ENCODE peak calls at places on chromosome 4, in ten cellular contexts. One of them, this sample, is unnamed.

GRCh38 chr4:159142254-159142653 is 39.4 kb downstream of the RAPGEF2 start:
- DNase-seq in astrocyte: peak
- DNase-seq in tibial artery: no peak
- DNase-seq in substantia nigra: no peak
- DNase-seq in lung: no peak
- DNase-seq in fibroblast of lung: peak
- DNase-seq in cardiac muscle cell: no peak
- DNase-seq in GM23338: no peak
- DNase-seq in PC-9: no peak
- DNase-seq in esophagus squamous epithelium: no peak
- DNase-seq in this sample: no peak

GRCh38 chr4:47705326-47705981 is 132.4 kb downstream of the CORIN start:
- DNase-seq in PC-9: no peak
- DNase-seq in substantia nigra: no peak
- DNase-seq in esophagus squamous epithelium: no peak
- DNase-seq in tibial artery: no peak
- DNase-seq in fibroblast of lung: peak
- DNase-seq in astrocyte: no peak
- DNase-seq in cardiac muscle cell: peak
- DNase-seq in GM23338: peak
- DNase-seq in lung: no peak
- DNase-seq in this sample: no peak

GRCh38 chr4:177687117-177687516 is 244.9 kb upstream of the AGA start:
- DNase-seq in astrocyte: no peak
- DNase-seq in esophagus squamous epithelium: no peak
- DNase-seq in PC-9: no peak
- DNase-seq in substantia nigra: no peak
- DNase-seq in tibial artery: no peak
- DNase-seq in cardiac muscle cell: no peak
- DNase-seq in fibroblast of lung: no peak
- DNase-seq in lung: no peak
- DNase-seq in GM23338: no peak
- DNase-seq in this sample: no peak

GRCh38 chr4:84681488-84682274 is 98.8 kb downstream of the CDS1 start:
- DNase-seq in cardiac muscle cell: peak
- DNase-seq in tibial artery: no peak
- DNase-seq in esophagus squamous epithelium: no peak
- DNase-seq in substantia nigra: peak
- DNase-seq in lung: no peak
- DNase-seq in GM23338: no peak
- DNase-seq in PC-9: peak
- DNase-seq in astrocyte: peak
- DNase-seq in fibroblast of lung: peak
- DNase-seq in this sample: no peak

GRCh38 chr4:54716478-54717065 is 58.8 kb downstream of the KIT start:
- DNase-seq in cardiac muscle cell: no peak
- DNase-seq in fibroblast of lung: no peak
- DNase-seq in tibial artery: no peak
- DNase-seq in astrocyte: no peak
- DNase-seq in esophagus squamous epithelium: no peak
- DNase-seq in PC-9: no peak
- DNase-seq in GM23338: no peak
- DNase-seq in lung: no peak
- DNase-seq in substantia nigra: no peak
- DNase-seq in this sample: no peak

GRCh38 chr4:188780028-188780427 is 640.8 kb downstream of the TRIML1 start:
- DNase-seq in substantia nigra: no peak
- DNase-seq in astrocyte: no peak
- DNase-seq in esophagus squamous epithelium: no peak
- DNase-seq in cardiac muscle cell: no peak
- DNase-seq in tibial artery: no peak
- DNase-seq in PC-9: no peak
- DNase-seq in fibroblast of lung: no peak
- DNase-seq in GM23338: no peak
- DNase-seq in lung: no peak
- DNase-seq in this sample: no peak

GRCh38 chr4:153151535-153152452 is 52.4 kb upstream of the TRIM2 start:
- DNase-seq in cardiac muscle cell: peak
- DNase-seq in GM23338: peak
- DNase-seq in esophagus squamous epithelium: no peak
- DNase-seq in lung: peak
- DNase-seq in PC-9: peak
- DNase-seq in tibial artery: no peak
- DNase-seq in substantia nigra: no peak
- DNase-seq in fibroblast of lung: peak
- DNase-seq in astrocyte: peak
- DNase-seq in this sample: no peak

GRCh38 chr4:109294006-109294405 is 8.5 kb downstream of the COL25A1 start:
- DNase-seq in fibroblast of lung: no peak
- DNase-seq in substantia nigra: no peak
- DNase-seq in lung: no peak
- DNase-seq in esophagus squamous epithelium: no peak
- DNase-seq in tibial artery: no peak
- DNase-seq in cardiac muscle cell: peak
- DNase-seq in PC-9: no peak
- DNase-seq in astrocyte: no peak
- DNase-seq in GM23338: peak
- DNase-seq in this sample: no peak

GRCh38 chr4:56739104-56739777 is 58.1 kb upstream of the HOPX start:
- DNase-seq in esophagus squamous epithelium: no peak
- DNase-seq in PC-9: no peak
- DNase-seq in lung: no peak
- DNase-seq in cardiac muscle cell: no peak
- DNase-seq in substantia nigra: no peak
- DNase-seq in GM23338: no peak
- DNase-seq in tibial artery: no peak
- DNase-seq in fibroblast of lung: peak
- DNase-seq in astrocyte: no peak
- DNase-seq in this sample: no peak

GRCh38 chr4:56743550-56743949 is 62.5 kb upstream of the HOPX start:
- DNase-seq in tibial artery: no peak
- DNase-seq in fibroblast of lung: no peak
- DNase-seq in PC-9: peak
- DNase-seq in esophagus squamous epithelium: no peak
- DNase-seq in lung: no peak
- DNase-seq in cardiac muscle cell: no peak
- DNase-seq in GM23338: no peak
- DNase-seq in substantia nigra: no peak
- DNase-seq in astrocyte: no peak
- DNase-seq in this sample: no peak

GRCh38 chr4:56742080-56742871 is 61.2 kb upstream of the HOPX start:
- DNase-seq in astrocyte: peak
- DNase-seq in tibial artery: no peak
- DNase-seq in PC-9: peak
- DNase-seq in cardiac muscle cell: no peak
- DNase-seq in esophagus squamous epithelium: no peak
- DNase-seq in fibroblast of lung: no peak
- DNase-seq in GM23338: no peak
- DNase-seq in substantia nigra: no peak
- DNase-seq in lung: no peak
- DNase-seq in this sample: no peak

GRCh38 chr4:56744030-56744429 is 62.9 kb upstream of the HOPX start:
- DNase-seq in fibroblast of lung: no peak
- DNase-seq in esophagus squamous epithelium: no peak
- DNase-seq in tibial artery: no peak
- DNase-seq in substantia nigra: no peak
- DNase-seq in lung: no peak
- DNase-seq in GM23338: no peak
- DNase-seq in cardiac muscle cell: no peak
- DNase-seq in PC-9: peak
- DNase-seq in astrocyte: no peak
- DNase-seq in this sample: no peak

GRCh38 chr4:56741595-56741994 is 60.5 kb upstream of the HOPX start:
- DNase-seq in esophagus squamous epithelium: no peak
- DNase-seq in tibial artery: no peak
- DNase-seq in fibroblast of lung: no peak
- DNase-seq in lung: no peak
- DNase-seq in substantia nigra: no peak
- DNase-seq in PC-9: no peak
- DNase-seq in cardiac muscle cell: no peak
- DNase-seq in astrocyte: no peak
- DNase-seq in GM23338: no peak
- DNase-seq in this sample: no peak
- H3K27ac ChIP-seq in esophagus squamous epithelium: peak
- H3K27ac ChIP-seq in tibial artery: no peak
- H3K27ac ChIP-seq in fibroblast of lung: no peak
- H3K27ac ChIP-seq in lung: no peak
- H3K27ac ChIP-seq in substantia nigra: no peak
- H3K27ac ChIP-seq in PC-9: no peak
- H3K27ac ChIP-seq in cardiac muscle cell: no peak
- H3K27ac ChIP-seq in astrocyte: no peak
- H3K27ac ChIP-seq in GM23338: no peak
- H3K27ac ChIP-seq in this sample: no peak

DNA sequence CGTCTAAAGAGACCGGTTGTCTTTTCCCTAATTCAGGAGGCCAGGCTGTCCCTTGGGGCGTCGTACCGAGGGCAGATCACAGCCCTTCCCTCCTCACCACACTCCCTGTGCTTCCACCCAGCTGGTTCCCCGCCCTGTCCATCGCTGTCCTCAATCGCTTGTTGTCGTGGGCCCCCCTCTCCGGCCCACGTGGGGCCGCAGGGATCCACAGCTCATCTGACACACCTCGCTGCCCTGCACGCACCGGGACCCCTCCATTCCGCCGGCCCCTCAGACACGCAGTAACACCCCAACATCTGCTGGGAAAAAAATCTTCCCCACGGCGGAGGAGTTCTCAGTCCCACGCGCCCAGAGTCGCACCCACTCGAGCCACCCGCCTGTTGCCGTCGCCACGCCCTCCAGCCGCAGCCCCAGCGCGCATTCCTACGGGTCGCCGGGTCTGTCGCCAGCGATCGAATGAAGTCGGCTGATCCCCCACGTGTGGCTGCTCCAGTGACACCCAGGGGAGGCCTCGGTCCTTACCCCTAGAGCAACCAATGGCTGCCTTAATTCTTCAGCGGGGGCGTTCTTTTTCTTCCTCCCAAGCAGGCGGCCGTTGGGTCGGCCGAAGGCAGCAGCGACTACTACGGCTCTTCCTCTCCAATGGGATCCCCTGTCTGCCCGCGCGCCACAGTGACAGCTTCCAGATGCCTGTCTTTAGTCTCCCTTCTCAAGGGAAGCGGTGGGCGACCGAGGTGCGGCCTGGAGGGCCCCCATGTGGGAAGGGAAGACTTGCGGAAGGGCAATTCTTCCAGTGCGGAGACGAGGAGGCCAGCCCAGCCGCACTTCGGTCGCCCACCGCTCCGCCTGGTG is 885 bp upstream of the SEPTIN11 start:
- DNase-seq in lung: peak
- DNase-seq in fibroblast of lung: peak
- DNase-seq in cardiac muscle cell: peak
- DNase-seq in astrocyte: peak
- DNase-seq in GM23338: peak
- DNase-seq in esophagus squamous epithelium: no peak
- DNase-seq in tibial artery: peak
- DNase-seq in PC-9: peak
- DNase-seq in substantia nigra: peak
- DNase-seq in this sample: peak
- H3K27ac ChIP-seq in lung: peak
- H3K27ac ChIP-seq in fibroblast of lung: peak
- H3K27ac ChIP-seq in cardiac muscle cell: peak
- H3K27ac ChIP-seq in astrocyte: peak
- H3K27ac ChIP-seq in GM23338: no peak
- H3K27ac ChIP-seq in esophagus squamous epithelium: peak
- H3K27ac ChIP-seq in tibial artery: peak
- H3K27ac ChIP-seq in PC-9: peak
- H3K27ac ChIP-seq in substantia nigra: peak
- H3K27ac ChIP-seq in this sample: peak

DNA sequence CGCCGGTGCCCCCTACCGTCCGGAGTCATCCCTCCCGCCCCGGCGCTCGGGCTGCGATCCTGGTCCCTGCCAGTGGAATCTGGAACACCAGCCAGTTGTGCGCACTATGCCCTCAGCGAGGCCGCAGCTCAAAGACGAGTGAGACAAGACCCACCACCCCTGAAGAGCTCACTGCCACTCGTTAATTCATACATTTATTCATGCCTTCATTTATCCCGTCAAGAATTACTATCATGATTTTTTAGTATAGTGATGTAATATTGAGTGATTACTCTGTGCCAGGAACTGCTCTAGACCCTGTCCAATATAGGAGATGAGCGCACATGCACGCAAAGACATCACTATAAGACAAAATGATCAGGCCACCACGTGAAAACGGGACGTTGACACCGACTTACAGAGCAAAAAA is 252 bp upstream of the PPA2 start:
- DNase-seq in esophagus squamous epithelium: no peak
- DNase-seq in tibial artery: peak
- DNase-seq in GM23338: peak
- DNase-seq in lung: no peak
- DNase-seq in substantia nigra: no peak
- DNase-seq in astrocyte: no peak
- DNase-seq in PC-9: no peak
- DNase-seq in fibroblast of lung: peak
- DNase-seq in cardiac muscle cell: no peak
- DNase-seq in this sample: no peak
- H3K27ac ChIP-seq in esophagus squamous epithelium: peak
- H3K27ac ChIP-seq in tibial artery: peak
- H3K27ac ChIP-seq in GM23338: no peak
- H3K27ac ChIP-seq in lung: peak
- H3K27ac ChIP-seq in substantia nigra: peak
- H3K27ac ChIP-seq in astrocyte: no peak
- H3K27ac ChIP-seq in PC-9: peak
- H3K27ac ChIP-seq in fibroblast of lung: peak
- H3K27ac ChIP-seq in cardiac muscle cell: no peak
- H3K27ac ChIP-seq in this sample: peak

GRCh38 chr4:3316146-3316545 is 23.3 kb downstream of the RGS12 start:
- DNase-seq in tibial artery: no peak
- DNase-seq in GM23338: no peak
- DNase-seq in cardiac muscle cell: no peak
- DNase-seq in astrocyte: no peak
- DNase-seq in substantia nigra: no peak
- DNase-seq in fibroblast of lung: no peak
- DNase-seq in esophagus squamous epithelium: no peak
- DNase-seq in lung: no peak
- DNase-seq in PC-9: no peak
- DNase-seq in this sample: no peak

GRCh38 chr4:3317011-3317655 is 24.3 kb downstream of the RGS12 start:
- DNase-seq in tibial artery: no peak
- DNase-seq in substantia nigra: no peak
- DNase-seq in astrocyte: no peak
- DNase-seq in PC-9: no peak
- DNase-seq in esophagus squamous epithelium: no peak
- DNase-seq in fibroblast of lung: no peak
- DNase-seq in lung: no peak
- DNase-seq in cardiac muscle cell: no peak
- DNase-seq in GM23338: no peak
- DNase-seq in this sample: no peak

GRCh38 chr4:3320361-3321023 is 27.7 kb downstream of the RGS12 start:
- DNase-seq in esophagus squamous epithelium: no peak
- DNase-seq in fibroblast of lung: no peak
- DNase-seq in cardiac muscle cell: no peak
- DNase-seq in astrocyte: no peak
- DNase-seq in lung: no peak
- DNase-seq in PC-9: no peak
- DNase-seq in substantia nigra: no peak
- DNase-seq in GM23338: no peak
- DNase-seq in tibial artery: no peak
- DNase-seq in this sample: no peak

GRCh38 chr4:3317656-3318211 is 24.9 kb downstream of the RGS12 start:
- DNase-seq in GM23338: no peak
- DNase-seq in lung: no peak
- DNase-seq in cardiac muscle cell: no peak
- DNase-seq in esophagus squamous epithelium: no peak
- DNase-seq in PC-9: no peak
- DNase-seq in astrocyte: no peak
- DNase-seq in tibial artery: no peak
- DNase-seq in fibroblast of lung: no peak
- DNase-seq in substantia nigra: no peak
- DNase-seq in this sample: no peak

DNA sequence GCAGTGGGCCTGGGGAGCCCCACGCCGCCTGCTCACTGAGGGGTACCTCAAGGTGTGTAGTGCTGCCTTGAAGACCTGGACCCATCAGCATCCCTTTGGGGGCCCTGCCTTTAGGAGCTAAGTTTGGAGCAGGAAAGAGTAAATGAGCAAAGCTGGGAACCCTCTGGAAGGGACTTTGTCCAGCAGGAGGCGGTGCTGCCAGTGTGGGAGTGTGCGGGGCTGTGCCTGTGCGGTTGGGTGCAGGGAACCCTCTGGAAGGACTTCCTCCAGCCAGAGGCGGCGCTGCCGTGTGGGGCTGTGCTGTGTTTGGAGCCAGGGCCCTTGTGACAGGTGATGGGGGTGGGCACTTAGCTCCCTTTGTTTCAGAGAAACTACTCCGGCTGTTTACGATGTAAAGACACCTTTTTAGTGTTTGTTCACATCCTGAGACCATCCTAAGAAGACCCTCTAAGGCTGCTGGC is 25.8 kb downstream of the RGS12 start:
- DNase-seq in fibroblast of lung: no peak
- DNase-seq in astrocyte: no peak
- DNase-seq in PC-9: no peak
- DNase-seq in esophagus squamous epithelium: no peak
- DNase-seq in substantia nigra: no peak
- DNase-seq in GM23338: peak
- DNase-seq in tibial artery: no peak
- DNase-seq in lung: no peak
- DNase-seq in cardiac muscle cell: peak
- DNase-seq in this sample: no peak
- H3K27ac ChIP-seq in fibroblast of lung: no peak
- H3K27ac ChIP-seq in astrocyte: no peak
- H3K27ac ChIP-seq in PC-9: no peak
- H3K27ac ChIP-seq in esophagus squamous epithelium: no peak
- H3K27ac ChIP-seq in substantia nigra: no peak
- H3K27ac ChIP-seq in GM23338: peak
- H3K27ac ChIP-seq in tibial artery: no peak
- H3K27ac ChIP-seq in lung: no peak
- H3K27ac ChIP-seq in cardiac muscle cell: no peak
- H3K27ac ChIP-seq in this sample: no peak

This sample was measured in caudate nucleus.